ENCODE peak calls at places on chromosome 18, in seven cellular contexts. One of them, this sample, is unnamed.

GRCh38 chr18:45291616-45292612 is 323.4 kb upstream of the SLC14A2 start:
- DNase-seq in activated naive CD4-positive, alpha-beta T cell treated with anti-CD3 and anti-CD28 coated beads for 36 hours: no peak
- DNase-seq in stimulated activated CD4-positive, alpha-beta T cell treated with anti-CD3 and anti-CD28 coated beads, Interleukin-4, amount 100 ng/mL, for 48 hours: no peak
- DNase-seq in HFFc6: no peak
- DNase-seq in MM.1S: no peak
- DNase-seq in NAMALWA: no peak
- DNase-seq in endothelial cell: no peak
- DNase-seq in this sample: no peak

GRCh38 chr18:55974521-55974920 is 386.5 kb upstream of the TCF4 start:
- DNase-seq in activated naive CD4-positive, alpha-beta T cell treated with anti-CD3 and anti-CD28 coated beads for 36 hours: no peak
- DNase-seq in stimulated activated CD4-positive, alpha-beta T cell treated with anti-CD3 and anti-CD28 coated beads, Interleukin-4, amount 100 ng/mL, for 48 hours: no peak
- DNase-seq in NAMALWA: no peak
- DNase-seq in endothelial cell: no peak
- DNase-seq in MM.1S: no peak
- DNase-seq in HFFc6: no peak
- DNase-seq in this sample: no peak

GRCh38 chr18:47881752-47882455 is 48.6 kb downstream of the SMAD2 start:
- DNase-seq in endothelial cell: no peak
- DNase-seq in stimulated activated CD4-positive, alpha-beta T cell treated with anti-CD3 and anti-CD28 coated beads, Interleukin-4, amount 100 ng/mL, for 48 hours: no peak
- DNase-seq in NAMALWA: no peak
- DNase-seq in activated naive CD4-positive, alpha-beta T cell treated with anti-CD3 and anti-CD28 coated beads for 36 hours: no peak
- DNase-seq in MM.1S: no peak
- DNase-seq in HFFc6: peak
- DNase-seq in this sample: no peak

GRCh38 chr18:48304906-48305693 is 104.1 kb downstream of the ZBTB7C start:
- DNase-seq in stimulated activated CD4-positive, alpha-beta T cell treated with anti-CD3 and anti-CD28 coated beads, Interleukin-4, amount 100 ng/mL, for 48 hours: no peak
- DNase-seq in HFFc6: no peak
- DNase-seq in endothelial cell: no peak
- DNase-seq in NAMALWA: no peak
- DNase-seq in MM.1S: no peak
- DNase-seq in activated naive CD4-positive, alpha-beta T cell treated with anti-CD3 and anti-CD28 coated beads for 36 hours: no peak
- DNase-seq in this sample: no peak

GRCh38 chr18:71001597-71001996 is 712.8 kb downstream of the SOCS6 start:
- DNase-seq in HFFc6: no peak
- DNase-seq in endothelial cell: no peak
- DNase-seq in NAMALWA: no peak
- DNase-seq in MM.1S: no peak
- DNase-seq in activated naive CD4-positive, alpha-beta T cell treated with anti-CD3 and anti-CD28 coated beads for 36 hours: no peak
- DNase-seq in stimulated activated CD4-positive, alpha-beta T cell treated with anti-CD3 and anti-CD28 coated beads, Interleukin-4, amount 100 ng/mL, for 48 hours: no peak
- DNase-seq in this sample: no peak

GRCh38 chr18:9742588-9743131 is 34.6 kb downstream of the RAB31 start:
- DNase-seq in endothelial cell: peak
- DNase-seq in NAMALWA: no peak
- DNase-seq in HFFc6: peak
- DNase-seq in stimulated activated CD4-positive, alpha-beta T cell treated with anti-CD3 and anti-CD28 coated beads, Interleukin-4, amount 100 ng/mL, for 48 hours: no peak
- DNase-seq in MM.1S: no peak
- DNase-seq in activated naive CD4-positive, alpha-beta T cell treated with anti-CD3 and anti-CD28 coated beads for 36 hours: no peak
- DNase-seq in this sample: no peak

GRCh38 chr18:61735564-61736102 is 157.2 kb downstream of the RNF152 start:
- DNase-seq in NAMALWA: no peak
- DNase-seq in HFFc6: no peak
- DNase-seq in MM.1S: no peak
- DNase-seq in activated naive CD4-positive, alpha-beta T cell treated with anti-CD3 and anti-CD28 coated beads for 36 hours: no peak
- DNase-seq in endothelial cell: no peak
- DNase-seq in stimulated activated CD4-positive, alpha-beta T cell treated with anti-CD3 and anti-CD28 coated beads, Interleukin-4, amount 100 ng/mL, for 48 hours: no peak
- DNase-seq in this sample: no peak

GRCh38 chr18:48913201-48913600 is 37.6 kb downstream of the SMAD7 start:
- DNase-seq in endothelial cell: no peak
- DNase-seq in HFFc6: no peak
- DNase-seq in stimulated activated CD4-positive, alpha-beta T cell treated with anti-CD3 and anti-CD28 coated beads, Interleukin-4, amount 100 ng/mL, for 48 hours: peak
- DNase-seq in NAMALWA: peak
- DNase-seq in activated naive CD4-positive, alpha-beta T cell treated with anti-CD3 and anti-CD28 coated beads for 36 hours: peak
- DNase-seq in MM.1S: peak
- DNase-seq in this sample: no peak

GRCh38 chr18:36711813-36712444 is 116.9 kb downstream of the TPGS2 start:
- DNase-seq in MM.1S: no peak
- DNase-seq in stimulated activated CD4-positive, alpha-beta T cell treated with anti-CD3 and anti-CD28 coated beads, Interleukin-4, amount 100 ng/mL, for 48 hours: no peak
- DNase-seq in HFFc6: peak
- DNase-seq in activated naive CD4-positive, alpha-beta T cell treated with anti-CD3 and anti-CD28 coated beads for 36 hours: no peak
- DNase-seq in NAMALWA: no peak
- DNase-seq in endothelial cell: no peak
- DNase-seq in this sample: no peak

GRCh38 chr18:58661423-58661822 is 9.8 kb upstream of the MALT1 start:
- DNase-seq in endothelial cell: no peak
- DNase-seq in stimulated activated CD4-positive, alpha-beta T cell treated with anti-CD3 and anti-CD28 coated beads, Interleukin-4, amount 100 ng/mL, for 48 hours: no peak
- DNase-seq in activated naive CD4-positive, alpha-beta T cell treated with anti-CD3 and anti-CD28 coated beads for 36 hours: no peak
- DNase-seq in MM.1S: no peak
- DNase-seq in NAMALWA: no peak
- DNase-seq in HFFc6: no peak
- DNase-seq in this sample: peak

GRCh38 chr18:8389391-8390340 is 219.6 kb upstream of the RAB12 start:
- DNase-seq in activated naive CD4-positive, alpha-beta T cell treated with anti-CD3 and anti-CD28 coated beads for 36 hours: peak
- DNase-seq in HFFc6: peak
- DNase-seq in MM.1S: peak
- DNase-seq in endothelial cell: peak
- DNase-seq in NAMALWA: peak
- DNase-seq in stimulated activated CD4-positive, alpha-beta T cell treated with anti-CD3 and anti-CD28 coated beads, Interleukin-4, amount 100 ng/mL, for 48 hours: peak
- DNase-seq in this sample: peak

GRCh38 chr18:57447154-57447621 is 12.0 kb downstream of the ONECUT2 start:
- DNase-seq in MM.1S: peak
- DNase-seq in activated naive CD4-positive, alpha-beta T cell treated with anti-CD3 and anti-CD28 coated beads for 36 hours: peak
- DNase-seq in stimulated activated CD4-positive, alpha-beta T cell treated with anti-CD3 and anti-CD28 coated beads, Interleukin-4, amount 100 ng/mL, for 48 hours: no peak
- DNase-seq in HFFc6: no peak
- DNase-seq in endothelial cell: peak
- DNase-seq in NAMALWA: peak
- DNase-seq in this sample: peak

GRCh38 chr18:45518770-45519169 is 96.5 kb upstream of the SLC14A2 start:
- DNase-seq in stimulated activated CD4-positive, alpha-beta T cell treated with anti-CD3 and anti-CD28 coated beads, Interleukin-4, amount 100 ng/mL, for 48 hours: no peak
- DNase-seq in endothelial cell: no peak
- DNase-seq in MM.1S: no peak
- DNase-seq in HFFc6: no peak
- DNase-seq in NAMALWA: no peak
- DNase-seq in activated naive CD4-positive, alpha-beta T cell treated with anti-CD3 and anti-CD28 coated beads for 36 hours: no peak
- DNase-seq in this sample: no peak

GRCh38 chr18:73593207-73593606 is 554.4 kb downstream of the FBXO15 start:
- DNase-seq in activated naive CD4-positive, alpha-beta T cell treated with anti-CD3 and anti-CD28 coated beads for 36 hours: no peak
- DNase-seq in NAMALWA: no peak
- DNase-seq in endothelial cell: no peak
- DNase-seq in HFFc6: no peak
- DNase-seq in stimulated activated CD4-positive, alpha-beta T cell treated with anti-CD3 and anti-CD28 coated beads, Interleukin-4, amount 100 ng/mL, for 48 hours: no peak
- DNase-seq in MM.1S: no peak
- DNase-seq in this sample: no peak

GRCh38 chr18:55546873-55547704 is 40.9 kb downstream of the TCF4 start:
- DNase-seq in NAMALWA: no peak
- DNase-seq in endothelial cell: no peak
- DNase-seq in activated naive CD4-positive, alpha-beta T cell treated with anti-CD3 and anti-CD28 coated beads for 36 hours: no peak
- DNase-seq in HFFc6: peak
- DNase-seq in stimulated activated CD4-positive, alpha-beta T cell treated with anti-CD3 and anti-CD28 coated beads, Interleukin-4, amount 100 ng/mL, for 48 hours: no peak
- DNase-seq in MM.1S: no peak
- DNase-seq in this sample: no peak

GRCh38 chr18:29434650-29435049 is 1257.7 kb upstream of the CDH2 start:
- DNase-seq in endothelial cell: no peak
- DNase-seq in activated naive CD4-positive, alpha-beta T cell treated with anti-CD3 and anti-CD28 coated beads for 36 hours: no peak
- DNase-seq in NAMALWA: no peak
- DNase-seq in stimulated activated CD4-positive, alpha-beta T cell treated with anti-CD3 and anti-CD28 coated beads, Interleukin-4, amount 100 ng/mL, for 48 hours: no peak
- DNase-seq in MM.1S: no peak
- DNase-seq in HFFc6: no peak
- DNase-seq in this sample: no peak

GRCh38 chr18:49243391-49243790 is 217.1 kb downstream of the DYM start:
- DNase-seq in HFFc6: no peak
- DNase-seq in NAMALWA: no peak
- DNase-seq in endothelial cell: no peak
- DNase-seq in activated naive CD4-positive, alpha-beta T cell treated with anti-CD3 and anti-CD28 coated beads for 36 hours: no peak
- DNase-seq in stimulated activated CD4-positive, alpha-beta T cell treated with anti-CD3 and anti-CD28 coated beads, Interleukin-4, amount 100 ng/mL, for 48 hours: no peak
- DNase-seq in MM.1S: no peak
- DNase-seq in this sample: no peak

GRCh38 chr18:49487711-49488310 is 777 bp upstream of the C18orf32 start:
- DNase-seq in endothelial cell: no peak
- DNase-seq in HFFc6: no peak
- DNase-seq in MM.1S: no peak
- DNase-seq in NAMALWA: peak
- DNase-seq in activated naive CD4-positive, alpha-beta T cell treated with anti-CD3 and anti-CD28 coated beads for 36 hours: no peak
- DNase-seq in stimulated activated CD4-positive, alpha-beta T cell treated with anti-CD3 and anti-CD28 coated beads, Interleukin-4, amount 100 ng/mL, for 48 hours: no peak
- DNase-seq in this sample: no peak

GRCh38 chr18:58087928-58088722 is 44.1 kb downstream of the NEDD4L start:
- DNase-seq in NAMALWA: no peak
- DNase-seq in MM.1S: no peak
- DNase-seq in HFFc6: no peak
- DNase-seq in stimulated activated CD4-positive, alpha-beta T cell treated with anti-CD3 and anti-CD28 coated beads, Interleukin-4, amount 100 ng/mL, for 48 hours: no peak
- DNase-seq in endothelial cell: no peak
- DNase-seq in activated naive CD4-positive, alpha-beta T cell treated with anti-CD3 and anti-CD28 coated beads for 36 hours: peak
- DNase-seq in this sample: no peak

GRCh38 chr18:75211721-75212625 is 1.4 kb downstream of the TSHZ1 start:
- DNase-seq in stimulated activated CD4-positive, alpha-beta T cell treated with anti-CD3 and anti-CD28 coated beads, Interleukin-4, amount 100 ng/mL, for 48 hours: no peak
- DNase-seq in HFFc6: no peak
- DNase-seq in MM.1S: peak
- DNase-seq in NAMALWA: peak
- DNase-seq in activated naive CD4-positive, alpha-beta T cell treated with anti-CD3 and anti-CD28 coated beads for 36 hours: peak
- DNase-seq in endothelial cell: peak
- DNase-seq in this sample: peak

GRCh38 chr18:59551902-59552635 is 145.2 kb downstream of the CCBE1 start:
- DNase-seq in HFFc6: no peak
- DNase-seq in activated naive CD4-positive, alpha-beta T cell treated with anti-CD3 and anti-CD28 coated beads for 36 hours: no peak
- DNase-seq in NAMALWA: no peak
- DNase-seq in stimulated activated CD4-positive, alpha-beta T cell treated with anti-CD3 and anti-CD28 coated beads, Interleukin-4, amount 100 ng/mL, for 48 hours: no peak
- DNase-seq in endothelial cell: no peak
- DNase-seq in MM.1S: no peak
- DNase-seq in this sample: no peak

GRCh38 chr18:34117319-34117718 is 107.4 kb downstream of the NOL4 start:
- DNase-seq in MM.1S: no peak
- DNase-seq in activated naive CD4-positive, alpha-beta T cell treated with anti-CD3 and anti-CD28 coated beads for 36 hours: no peak
- DNase-seq in HFFc6: no peak
- DNase-seq in endothelial cell: no peak
- DNase-seq in stimulated activated CD4-positive, alpha-beta T cell treated with anti-CD3 and anti-CD28 coated beads, Interleukin-4, amount 100 ng/mL, for 48 hours: no peak
- DNase-seq in NAMALWA: no peak
- DNase-seq in this sample: no peak

GRCh38 chr18:9885170-9886004 is at the start of gene TXNDC2:
- DNase-seq in MM.1S: no peak
- DNase-seq in HFFc6: no peak
- DNase-seq in activated naive CD4-positive, alpha-beta T cell treated with anti-CD3 and anti-CD28 coated beads for 36 hours: no peak
- DNase-seq in NAMALWA: no peak
- DNase-seq in endothelial cell: no peak
- DNase-seq in stimulated activated CD4-positive, alpha-beta T cell treated with anti-CD3 and anti-CD28 coated beads, Interleukin-4, amount 100 ng/mL, for 48 hours: no peak
- DNase-seq in this sample: no peak

GRCh38 chr18:78213365-78213994 is 766.1 kb upstream of the SALL3 start:
- DNase-seq in NAMALWA: no peak
- DNase-seq in activated naive CD4-positive, alpha-beta T cell treated with anti-CD3 and anti-CD28 coated beads for 36 hours: no peak
- DNase-seq in stimulated activated CD4-positive, alpha-beta T cell treated with anti-CD3 and anti-CD28 coated beads, Interleukin-4, amount 100 ng/mL, for 48 hours: no peak
- DNase-seq in endothelial cell: no peak
- DNase-seq in MM.1S: no peak
- DNase-seq in HFFc6: no peak
- DNase-seq in this sample: no peak

GRCh38 chr18:3217930-3218647 is 1.7 kb downstream of the MYOM1 start:
- DNase-seq in MM.1S: no peak
- DNase-seq in activated naive CD4-positive, alpha-beta T cell treated with anti-CD3 and anti-CD28 coated beads for 36 hours: no peak
- DNase-seq in endothelial cell: no peak
- DNase-seq in stimulated activated CD4-positive, alpha-beta T cell treated with anti-CD3 and anti-CD28 coated beads, Interleukin-4, amount 100 ng/mL, for 48 hours: no peak
- DNase-seq in HFFc6: no peak
- DNase-seq in NAMALWA: peak
- DNase-seq in this sample: peak

GRCh38 chr18:78904179-78904531 is 75.5 kb upstream of the SALL3 start:
- DNase-seq in NAMALWA: no peak
- DNase-seq in endothelial cell: no peak
- DNase-seq in stimulated activated CD4-positive, alpha-beta T cell treated with anti-CD3 and anti-CD28 coated beads, Interleukin-4, amount 100 ng/mL, for 48 hours: no peak
- DNase-seq in HFFc6: no peak
- DNase-seq in MM.1S: no peak
- DNase-seq in activated naive CD4-positive, alpha-beta T cell treated with anti-CD3 and anti-CD28 coated beads for 36 hours: no peak
- DNase-seq in this sample: no peak

GRCh38 chr18:25126751-25127150 is 225.2 kb downstream of the ZNF521 start:
- DNase-seq in activated naive CD4-positive, alpha-beta T cell treated with anti-CD3 and anti-CD28 coated beads for 36 hours: no peak
- DNase-seq in stimulated activated CD4-positive, alpha-beta T cell treated with anti-CD3 and anti-CD28 coated beads, Interleukin-4, amount 100 ng/mL, for 48 hours: no peak
- DNase-seq in MM.1S: no peak
- DNase-seq in NAMALWA: no peak
- DNase-seq in HFFc6: no peak
- DNase-seq in endothelial cell: no peak
- DNase-seq in this sample: no peak

GRCh38 chr18:46224181-46224775 is 120.1 kb downstream of the HAUS1 start:
- DNase-seq in stimulated activated CD4-positive, alpha-beta T cell treated with anti-CD3 and anti-CD28 coated beads, Interleukin-4, amount 100 ng/mL, for 48 hours: no peak
- DNase-seq in MM.1S: no peak
- DNase-seq in HFFc6: no peak
- DNase-seq in activated naive CD4-positive, alpha-beta T cell treated with anti-CD3 and anti-CD28 coated beads for 36 hours: no peak
- DNase-seq in NAMALWA: no peak
- DNase-seq in endothelial cell: no peak
- DNase-seq in this sample: no peak

GRCh38 chr18:48979944-48980890 is 29.5 kb upstream of the SMAD7 start:
- DNase-seq in NAMALWA: no peak
- DNase-seq in endothelial cell: no peak
- DNase-seq in activated naive CD4-positive, alpha-beta T cell treated with anti-CD3 and anti-CD28 coated beads for 36 hours: no peak
- DNase-seq in MM.1S: no peak
- DNase-seq in HFFc6: no peak
- DNase-seq in stimulated activated CD4-positive, alpha-beta T cell treated with anti-CD3 and anti-CD28 coated beads, Interleukin-4, amount 100 ng/mL, for 48 hours: no peak
- DNase-seq in this sample: no peak

GRCh38 chr18:56645415-56646016 is 5.6 kb upstream of the WDR7 start:
- DNase-seq in NAMALWA: peak
- DNase-seq in stimulated activated CD4-positive, alpha-beta T cell treated with anti-CD3 and anti-CD28 coated beads, Interleukin-4, amount 100 ng/mL, for 48 hours: no peak
- DNase-seq in HFFc6: no peak
- DNase-seq in endothelial cell: no peak
- DNase-seq in activated naive CD4-positive, alpha-beta T cell treated with anti-CD3 and anti-CD28 coated beads for 36 hours: no peak
- DNase-seq in MM.1S: peak
- DNase-seq in this sample: peak

GRCh38 chr18:34978953-34979608 is 62.1 kb upstream of the MAPRE2 start:
- DNase-seq in endothelial cell: peak
- DNase-seq in HFFc6: peak
- DNase-seq in MM.1S: peak
- DNase-seq in stimulated activated CD4-positive, alpha-beta T cell treated with anti-CD3 and anti-CD28 coated beads, Interleukin-4, amount 100 ng/mL, for 48 hours: peak
- DNase-seq in activated naive CD4-positive, alpha-beta T cell treated with anti-CD3 and anti-CD28 coated beads for 36 hours: peak
- DNase-seq in NAMALWA: peak
- DNase-seq in this sample: peak

GRCh38 chr18:45248240-45248903 is 366.9 kb upstream of the SLC14A2 start:
- DNase-seq in stimulated activated CD4-positive, alpha-beta T cell treated with anti-CD3 and anti-CD28 coated beads, Interleukin-4, amount 100 ng/mL, for 48 hours: no peak
- DNase-seq in endothelial cell: no peak
- DNase-seq in activated naive CD4-positive, alpha-beta T cell treated with anti-CD3 and anti-CD28 coated beads for 36 hours: no peak
- DNase-seq in HFFc6: peak
- DNase-seq in MM.1S: no peak
- DNase-seq in NAMALWA: no peak
- DNase-seq in this sample: no peak